ENCODE peak calls at places on chromosomes 16 and 17, in six cellular contexts. One of them, this sample, is unnamed.

GRCh38 chr16:55051571-55051970 is 120.9 kb downstream of the IRX5 start:
- DNase-seq in amniotic stem cell: no peak
- DNase-seq in nephron progenitor cell: no peak
- DNase-seq in WTC11: no peak
- DNase-seq in ecto neural progenitor cell: peak; percentile 34
- DNase-seq in left ventricle myocardium superior: no peak
- DNase-seq in this sample: peak; percentile 14

GRCh38 chr16:5615868-5616642 is 518.5 kb upstream of the EEF2KMT start:
- DNase-seq in amniotic stem cell: no peak
- DNase-seq in nephron progenitor cell: peak; percentile 82
- DNase-seq in WTC11: peak; percentile 40
- DNase-seq in ecto neural progenitor cell: peak; percentile 90
- DNase-seq in left ventricle myocardium superior: peak; percentile 57
- DNase-seq in this sample: peak; percentile 88

GRCh38 chr17:32909787-32910369 is 18.1 kb upstream of the TMEM98 start:
- DNase-seq in amniotic stem cell: peak; percentile 61
- DNase-seq in nephron progenitor cell: peak; percentile 71
- DNase-seq in WTC11: peak; percentile 79
- DNase-seq in ecto neural progenitor cell: peak; percentile 79
- DNase-seq in left ventricle myocardium superior: no peak
- DNase-seq in this sample: peak; percentile 90

GRCh38 chr16:53949716-53950410 is 245.9 kb downstream of the FTO start:
- DNase-seq in amniotic stem cell: no peak
- DNase-seq in nephron progenitor cell: no peak
- DNase-seq in WTC11: no peak
- DNase-seq in ecto neural progenitor cell: no peak
- DNase-seq in left ventricle myocardium superior: no peak
- DNase-seq in this sample: no peak

GRCh38 chr17:76485569-76485968 is 15.7 kb downstream of the RHBDF2 start:
- DNase-seq in amniotic stem cell: no peak
- DNase-seq in nephron progenitor cell: no peak
- DNase-seq in WTC11: no peak
- DNase-seq in ecto neural progenitor cell: no peak
- DNase-seq in left ventricle myocardium superior: peak; percentile 70
- DNase-seq in this sample: no peak

GRCh38 chr17:58985265-58985810 is 121.3 kb downstream of the TRIM37 start:
- DNase-seq in amniotic stem cell: no peak
- DNase-seq in nephron progenitor cell: no peak
- DNase-seq in WTC11: no peak
- DNase-seq in ecto neural progenitor cell: no peak
- DNase-seq in left ventricle myocardium superior: no peak
- DNase-seq in this sample: no peak

GRCh38 chr17:46793541-46793940 is 25.0 kb downstream of the WNT3 start:
- DNase-seq in amniotic stem cell: no peak
- DNase-seq in nephron progenitor cell: no peak
- DNase-seq in WTC11: no peak
- DNase-seq in ecto neural progenitor cell: no peak
- DNase-seq in left ventricle myocardium superior: no peak
- DNase-seq in this sample: no peak

GRCh38 chr17:15488557-15488956 is 21.1 kb upstream of the CDRT4 start:
- DNase-seq in amniotic stem cell: no peak
- DNase-seq in nephron progenitor cell: no peak
- DNase-seq in WTC11: no peak
- DNase-seq in ecto neural progenitor cell: no peak
- DNase-seq in left ventricle myocardium superior: no peak
- DNase-seq in this sample: no peak

GRCh38 chr17:57588086-57588485 is 157.0 kb downstream of the CCDC182 start:
- DNase-seq in amniotic stem cell: no peak
- DNase-seq in nephron progenitor cell: no peak
- DNase-seq in WTC11: no peak
- DNase-seq in ecto neural progenitor cell: peak; percentile 70
- DNase-seq in left ventricle myocardium superior: no peak
- DNase-seq in this sample: no peak

This sample was measured in H9.